ENCODE peak calls at places on chromosome 19, in four cellular contexts. N is tibial artery; U is activated CD4-positive, alpha-beta T cell treated with anti-CD3 and anti-CD28 coated beads, Interleukin-2, amount 50 U/mL, for 48 hours; Q is stromal cell of bone marrow. P is an unnamed sample.

GRCh38 chr19:29537601-29538000 is 11.8 kb downstream of the VSTM2B start:
- DNase-seq in U (no peak), Q (no peak), N (peak), P (no peak)

GRCh38 chr19:4328243-4328990 is 10.2 kb downstream of the STAP2 start:
- DNase-seq in U (peak), Q (peak), N (peak), P (no peak)

GRCh38 chr19:7679771-7680605 is 645 bp upstream of the TRAPPC5 start:
- DNase-seq in Q (no peak), N (no peak), U (no peak), P (no peak)

GRCh38 chr19:12364391-12365093 is 941 bp downstream of the ZNF442 start:
- DNase-seq in Q (peak), U (no peak), N (peak), P (peak)

GRCh38 chr19:34236035-34236793 is 18.1 kb upstream of the GARRE1 start:
- DNase-seq in N (no peak), Q (no peak), U (no peak), P (peak)

GRCh38 chr19:52991484-52991883 is 22.2 kb upstream of the ERVV-1 start:
- DNase-seq in N (no peak), Q (peak), U (no peak), P (peak)

GRCh38 chr19:43798546-43799409 is 3.5 kb downstream of the LYPD5 start:
- DNase-seq in U (peak), N (no peak), Q (no peak), P (no peak)

GRCh38 chr19:35657904-35658700 is 8.2 kb upstream of the UPK1A start:
- DNase-seq in Q (no peak), N (no peak), U (no peak), P (no peak)

GRCh38 chr19:5058456-5059190 is 89.7 kb downstream of the KDM4B start:
- DNase-seq in Q (no peak), U (no peak), N (no peak), P (no peak)

GRCh38 chr19:17944301-17944700 is 11.5 kb downstream of the CCDC124 start:
- DNase-seq in N (no peak), U (no peak), Q (peak), P (peak)

GRCh38 chr19:29873024-29873800 is 61.4 kb downstream of the CCNE1 start:
- DNase-seq in N (no peak), U (peak), Q (no peak), P (no peak)

GRCh38 chr19:55257461-55258411 is 1.1 kb downstream of the PPP6R1 start:
- DNase-seq in Q (no peak), U (peak), N (no peak), P (no peak)

GRCh38 chr19:50977626-50978025 is 6.1 kb downstream of the KLK7 start:
- DNase-seq in U (no peak), N (no peak), Q (no peak), P (no peak)

GRCh38 chr19:41401483-41401882 is 3.9 kb downstream of the BCKDHA start:
- DNase-seq in N (no peak), U (no peak), Q (no peak), P (no peak)

GRCh38 chr19:2345794-2346663 is 14.0 kb upstream of the TMPRSS9 start:
- DNase-seq in N (no peak), Q (no peak), U (no peak), P (no peak)

GRCh38 chr19:56369886-56370676 is 23.3 kb downstream of the ZNF582 start:
- DNase-seq in Q (no peak), N (no peak), U (no peak), P (no peak)

GRCh38 chr19:2333027-2333806 is 4.7 kb downstream of the SPPL2B start:
- DNase-seq in U (no peak), N (no peak), Q (no peak), P (no peak)

GRCh38 chr19:30011051-30011578 is 69.1 kb downstream of the URI1 start:
- DNase-seq in Q (no peak), N (no peak), U (no peak), P (no peak)